ENCODE peak calls at places on chromosomes 6 and 20, in four cellular contexts. L is activated CD8-positive, alpha-beta memory T cell treated with anti-CD3 and anti-CD28 coated beads for 48 hours; V is choroid plexus epithelial cell; D is EL. T is an unnamed sample.

GRCh38 chr20:17761612-17762011 is 61.8 kb downstream of the BANF2 start:
- DNase-seq in D (no peak), L (no peak), V (peak; percentile 23), T (peak; percentile 22)

GRCh38 chr20:10565922-10566897 is 107.6 kb downstream of the JAG1 start:
- DNase-seq in D (no peak), V (peak; percentile 71), L (no peak), T (no peak)

GRCh38 chr6:37309059-37309458 is 44.7 kb upstream of the RNF8 start:
- DNase-seq in V (no peak), D (no peak), L (no peak), T (no peak)

GRCh38 chr6:126228001-126228791 is 111.7 kb upstream of the CENPW start:
- DNase-seq in L (no peak), D (no peak), V (peak; percentile 4), T (peak; percentile 70)

GRCh38 chr6:27290065-27290849 is 21.8 kb downstream of the POM121L2 start:
- DNase-seq in V (peak; percentile 48), D (peak; percentile 75), L (no peak), T (peak; percentile 36)

GRCh38 chr20:58998656-58999055 is 8.4 kb downstream of the CTSZ start:
- DNase-seq in D (no peak), V (no peak), L (no peak), T (no peak)

GRCh38 chr6:16157909-16158308 is 29.0 kb downstream of the MYLIP start:
- DNase-seq in L (no peak), V (no peak), D (no peak), T (peak; percentile 72)

GRCh38 chr20:49393803-49394202 is 88.7 kb downstream of the KCNB1 start:
- DNase-seq in L (no peak), V (no peak), D (no peak), T (no peak)

GRCh38 chr6:13287104-13287503 is 41.2 kb downstream of the TBC1D7 start:
- DNase-seq in D (no peak), L (no peak), V (no peak), T (no peak)

GRCh38 chr6:128474481-128474880 is 45.9 kb downstream of the PTPRK start:
- DNase-seq in V (peak; percentile 57), L (no peak), D (peak; percentile 70), T (no peak)

GRCh38 chr20:59784365-59785117 is 148.9 kb downstream of the SYCP2 start:
- DNase-seq in L (no peak), V (no peak), D (no peak), T (no peak)

GRCh38 chr6:72616406-72617015 is 5.4 kb upstream of the KCNQ5 start:
- DNase-seq in L (no peak), V (peak; percentile 70), D (peak; percentile 48), T (peak; percentile 44)

GRCh38 chr20:53331151-53331973 is 262.3 kb downstream of the ZNF217 start:
- DNase-seq in V (peak; percentile 2), D (peak; percentile 69), L (no peak), T (no peak)

GRCh38 chr6:328184-328670 is 35.9 kb downstream of the DUSP22 start:
- DNase-seq in L (no peak), D (peak; percentile 78), V (peak; percentile 92), T (no peak)

GRCh38 chr20:43658723-43659419 is 8.0 kb upstream of the MYBL2 start:
- DNase-seq in D (no peak), L (no peak), V (no peak), T (no peak)

GRCh38 chr6:150866147-150867073 is 908 bp downstream of the MTHFD1L start:
- DNase-seq in L (peak; percentile 49), D (peak; percentile 90), V (peak; percentile 94), T (peak; percentile 95)

GRCh38 chr6:149431905-149432775 is 32.1 kb downstream of the SUMO4 start:
- DNase-seq in D (peak; percentile 86), L (peak; percentile 96), V (peak; percentile 86), T (peak; percentile 96)

GRCh38 chr20:45456632-45457031 is 12.9 kb upstream of the WFDC2 start:
- DNase-seq in L (no peak), V (peak; percentile 33), D (no peak), T (peak; percentile 64)

GRCh38 chr6:158509465-158509864 is 50.4 kb upstream of the TMEM181 start:
- DNase-seq in D (no peak), L (no peak), V (no peak), T (no peak)

GRCh38 chr6:163732479-163732878 is 318.0 kb downstream of the QKI start:
- DNase-seq in D (no peak), V (no peak), L (no peak), T (no peak)

GRCh38 chr20:63494420-63495166 is 4.3 kb downstream of the EEF1A2 start:
- DNase-seq in V (no peak), L (no peak), D (no peak), T (no peak)